ENCODE peak calls at places on chromosomes 4 and X, in seven cellular contexts. P is OCI-LY7, Y is progenitor cell of endocrine pancreas, D is nephron progenitor cell, N is neural crest cell, I is omental fat pad, X is body of pancreas. U is an unnamed sample.

GRCh38 chr4:112055100-112055499 is 90.2 kb upstream of the FAM241A start:
- DNase-seq in P (no peak), Y (no peak), D (no peak), N (no peak), I (no peak), X (no peak), U (no peak)

GRCh38 chrX:119118780-119119395 is 8.7 kb downstream of the KIAA1210 start:
- DNase-seq in P (peak; percentile 47), Y (peak; percentile 29), D (peak; percentile 68), N (peak; percentile 54), I (peak; percentile 28), X (peak; percentile 58), U (no peak)

GRCh38 chrX:153871451-153871850 is 14.5 kb downstream of the L1CAM start:
- DNase-seq in P (no peak), Y (no peak), D (peak; percentile 49), N (peak; percentile 37), I (no peak), X (no peak), U (no peak)

GRCh38 chr4:120452006-120452405 is 385.4 kb upstream of the MAD2L1 start:
- DNase-seq in P (no peak), Y (no peak), D (no peak), N (no peak), I (no peak), X (no peak), U (no peak)

GRCh38 chr4:61890321-61890720 is 690.2 kb downstream of the ADGRL3 start:
- DNase-seq in P (no peak), Y (no peak), D (no peak), N (no peak), I (no peak), X (no peak), U (no peak)

GRCh38 chr4:105291920-105292319 is 145.2 kb downstream of the TET2 start:
- DNase-seq in P (no peak), Y (no peak), D (no peak), N (no peak), I (no peak), X (no peak), U (no peak)

GRCh38 chr4:182695842-182696241 is 221.3 kb downstream of the DCTD start:
- DNase-seq in P (no peak), Y (no peak), D (no peak), N (no peak), I (no peak), X (no peak), U (no peak)

GRCh38 chr4:111228874-111229273 is 606.0 kb upstream of the PITX2 start:
- DNase-seq in P (no peak), Y (no peak), D (no peak), N (no peak), I (no peak), X (no peak), U (no peak)

GRCh38 chr4:38135201-38135600 is 175.0 kb downstream of the PTTG2 start:
- DNase-seq in P (no peak), Y (no peak), D (no peak), N (no peak), I (no peak), X (no peak), U (no peak)

GRCh38 chr4:88147799-88148217 is 10.6 kb downstream of the ABCG2 start:
- DNase-seq in P (no peak), Y (no peak), D (no peak), N (no peak), I (no peak), X (no peak), U (no peak)

GRCh38 chrX:11242704-11243103 is 50.5 kb upstream of the AMELX start:
- DNase-seq in P (no peak), Y (no peak), D (no peak), N (no peak), I (no peak), X (no peak), U (no peak)

GRCh38 chr4:25085621-25086020 is 54.9 kb upstream of the LGI2 start:
- DNase-seq in P (no peak), Y (no peak), D (no peak), N (no peak), I (no peak), X (peak; percentile 73), U (no peak)

GRCh38 chr4:16140520-16141249 is 56.9 kb upstream of the PROM1 start:
- DNase-seq in P (no peak), Y (no peak), D (no peak), N (no peak), I (no peak), X (peak; percentile 54), U (no peak)

GRCh38 chr4:92234393-92235176 is 69.2 kb upstream of the GRID2 start:
- DNase-seq in P (no peak), Y (no peak), D (no peak), N (no peak), I (no peak), X (no peak), U (no peak)

GRCh38 chr4:40205259-40206198 is 8.7 kb downstream of the RHOH start:
- DNase-seq in P (peak; percentile 88), Y (no peak), D (no peak), N (no peak), I (no peak), X (no peak), U (no peak)

GRCh38 chr4:4864443-4864939 is 5.0 kb downstream of the MSX1 start:
- DNase-seq in P (no peak), Y (no peak), D (no peak), N (no peak), I (no peak), X (no peak), U (no peak)

GRCh38 chrX:18983711-18984380 is at the start of gene PHKA2:
- DNase-seq in P (no peak), Y (peak; percentile 23), D (no peak), N (peak; percentile 23), I (no peak), X (peak; percentile 64), U (no peak)

GRCh38 chrX:40078489-40079288 is 19.1 kb downstream of the BCOR start:
- DNase-seq in P (no peak), Y (no peak), D (no peak), N (no peak), I (no peak), X (no peak), U (no peak)

GRCh38 chrX:63349307-63349706 is 1.8 kb downstream of the SPIN4 start:
- DNase-seq in P (peak; percentile 27), Y (no peak), D (no peak), N (no peak), I (no peak), X (no peak), U (no peak)

GRCh38 chrX:94576367-94577004 is 902.5 kb downstream of the FAM133A start:
- DNase-seq in P (no peak), Y (no peak), D (no peak), N (no peak), I (no peak), X (no peak), U (no peak)

GRCh38 chr4:133555671-133556070 is 406.6 kb downstream of the PCDH10 start:
- DNase-seq in P (no peak), Y (no peak), D (no peak), N (no peak), I (no peak), X (no peak), U (no peak)

GRCh38 chr4:3791256-3791655 is 25.1 kb downstream of the ADRA2C start:
- DNase-seq in P (no peak), Y (no peak), D (no peak), N (no peak), I (no peak), X (no peak), U (no peak)

GRCh38 chr4:3791910-3792542 is 25.8 kb downstream of the ADRA2C start:
- DNase-seq in P (peak; percentile 20), Y (peak; percentile 91), D (peak; percentile 98), N (peak; percentile 67), I (no peak), X (peak; percentile 80), U (peak; percentile 92)

GRCh38 chr4:3793545-3793944 is 27.4 kb downstream of the ADRA2C start:
- DNase-seq in P (no peak), Y (no peak), D (no peak), N (no peak), I (no peak), X (no peak), U (no peak)

GRCh38 chr4:3790006-3790561 is 23.9 kb downstream of the ADRA2C start:
- DNase-seq in P (no peak), Y (no peak), D (no peak), N (no peak), I (no peak), X (no peak), U (no peak)

DNA sequence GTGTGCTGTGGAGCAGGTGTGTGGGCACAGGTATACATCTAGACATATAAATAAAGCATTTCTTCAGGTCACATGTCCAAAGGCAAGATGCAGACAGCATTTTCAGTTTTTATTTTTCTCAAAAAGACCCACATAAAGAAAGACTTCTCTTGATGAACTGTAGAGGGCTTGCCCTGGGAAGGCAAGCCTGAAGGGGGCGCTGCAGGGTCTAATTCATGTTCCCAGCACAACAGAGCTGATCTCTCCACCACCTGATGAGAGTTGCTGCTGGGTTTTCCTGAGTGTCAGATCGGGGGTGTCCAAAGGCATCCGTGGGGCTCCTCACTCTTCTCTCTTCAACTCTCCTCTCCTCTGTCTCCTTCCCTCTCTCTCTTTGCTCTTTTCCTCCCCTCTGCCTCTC is 26.6 kb downstream of the ADRA2C start:
- DNase-seq in P (no peak), Y (no peak), D (peak; percentile 43), N (no peak), I (no peak), X (no peak), U (no peak)
- TF ChIP-seq CTCF in P (peak; percentile 67), Y (peak; percentile 19), D (peak; percentile 24), N (peak; percentile 45), I (no peak), X (no peak), U (no peak)

GRCh38 chr4:159256037-159256436 is 153.2 kb downstream of the RAPGEF2 start:
- DNase-seq in P (no peak), Y (no peak), D (no peak), N (no peak), I (no peak), X (no peak), U (no peak)
- TF ChIP-seq CTCF in P (no peak), Y (no peak), D (no peak), N (no peak), I (no peak), X (no peak), U (no peak)

GRCh38 chr4:148283665-148284064 is 158.5 kb downstream of the NR3C2 start:
- DNase-seq in P (no peak), Y (no peak), D (no peak), N (no peak), I (no peak), X (no peak), U (no peak)

GRCh38 chr4:148288448-148288847 is 153.8 kb downstream of the NR3C2 start:
- DNase-seq in P (no peak), Y (no peak), D (no peak), N (no peak), I (no peak), X (peak; percentile 56), U (no peak)

GRCh38 chr4:148287111-148287510 is 155.1 kb downstream of the NR3C2 start:
- DNase-seq in P (no peak), Y (no peak), D (no peak), N (no peak), I (no peak), X (no peak), U (no peak)

GRCh38 chr4:148286043-148286442 is 156.2 kb downstream of the NR3C2 start:
- DNase-seq in P (no peak), Y (no peak), D (no peak), N (no peak), I (no peak), X (no peak), U (no peak)

GRCh38 chr4:148284526-148285193 is 157.6 kb downstream of the NR3C2 start:
- DNase-seq in P (no peak), Y (no peak), D (no peak), N (no peak), I (no peak), X (peak; percentile 40), U (no peak)
- TF ChIP-seq CTCF in P (no peak), Y (no peak), D (no peak), N (no peak), I (no peak), X (peak; percentile 42), U (no peak)

GRCh38 chr4:34422472-34422871 is 1821.8 kb downstream of the ARAP2 start:
- DNase-seq in P (no peak), Y (no peak), D (no peak), N (no peak), I (no peak), X (no peak), U (no peak)
- TF ChIP-seq CTCF in P (no peak), Y (no peak), D (no peak), N (no peak), I (no peak), X (no peak), U (no peak)